ENCODE peak calls at places on chromosomes 12 and 14, in four cellular contexts. A is breast epithelium, V is psoas muscle, X is heart left ventricle. L is an unnamed sample.

GRCh38 chr12:85626031-85626781 is 210.0 kb downstream of the RASSF9 start:
- DNase-seq in A (no peak), V (no peak), X (no peak), L (no peak)

GRCh38 chr12:89748791-89749190 is 40.2 kb upstream of the ATP2B1 start:
- DNase-seq in A (no peak), V (no peak), X (no peak), L (no peak)

GRCh38 chr12:51345681-51346080 is 798 bp downstream of the CELA1 start:
- DNase-seq in A (no peak), V (no peak), X (no peak), L (no peak)

GRCh38 chr12:70638639-70639349 is 1.6 kb upstream of the PTPRB start:
- DNase-seq in A (no peak), V (no peak), X (no peak), L (no peak)

GRCh38 chr12:75087656-75088055 is 122.0 kb downstream of the KCNC2 start:
- DNase-seq in A (no peak), V (no peak), X (no peak), L (no peak)

GRCh38 chr12:4168041-4168440 is 105.5 kb upstream of the CCND2 start:
- DNase-seq in A (no peak), V (no peak), X (no peak), L (no peak)

GRCh38 chr12:125561-125960 is 59.0 kb downstream of the IQSEC3 start:
- DNase-seq in A (no peak), V (no peak), X (no peak), L (no peak)

GRCh38 chr12:89414322-89414721 is 62.0 kb upstream of the DUSP6 start:
- DNase-seq in A (no peak), V (no peak), X (no peak), L (no peak)

GRCh38 chr12:89299951-89300350 is 52.4 kb downstream of the DUSP6 start:
- DNase-seq in A (no peak), V (no peak), X (no peak), L (no peak)

GRCh38 chr12:39103552-39104165 is 198.3 kb upstream of the CPNE8 start:
- DNase-seq in A (no peak), V (no peak), X (peak; percentile 24), L (no peak)

GRCh38 chr12:76259660-76260389 is 88.4 kb downstream of the BBS10 start:
- DNase-seq in A (no peak), V (no peak), X (no peak), L (no peak)

GRCh38 chr12:38142974-38143373 is 173.6 kb upstream of the ALG10B start:
- DNase-seq in A (no peak), V (no peak), X (no peak), L (no peak)

GRCh38 chr14:49550284-49551184 is 35.6 kb downstream of the RPS29 start:
- DNase-seq in A (no peak), V (no peak), X (no peak), L (no peak)

GRCh38 chr12:3743803-3744202 is 9.1 kb downstream of the CRACR2A start:
- DNase-seq in A (no peak), V (no peak), X (no peak), L (no peak)

GRCh38 chr12:7113389-7113871 is 4.4 kb upstream of the C1RL start:
- DNase-seq in A (no peak), V (no peak), X (no peak), L (no peak)

GRCh38 chr12:25583545-25583944 is 30.5 kb upstream of the LMNTD1 start:
- DNase-seq in A (no peak), V (no peak), X (no peak), L (no peak)

GRCh38 chr12:1544991-1545700 is 49.2 kb downstream of the FBXL14 start:
- DNase-seq in A (peak; percentile 12), V (no peak), X (no peak), L (no peak)

GRCh38 chr14:90381011-90381790 is 15.6 kb upstream of the CALM1 start:
- DNase-seq in A (no peak), V (peak; percentile 82), X (no peak), L (no peak)

GRCh38 chr14:68612049-68612448 is 180.8 kb downstream of the ZFP36L1 start:
- DNase-seq in A (no peak), V (no peak), X (peak; percentile 64), L (no peak)

GRCh38 chr12:118377891-118378470 is 1.6 kb downstream of the SUDS3 start:
- DNase-seq in A (peak; percentile 62), V (peak; percentile 68), X (peak; percentile 67), L (peak; percentile 75)

GRCh38 chr12:67991158-67991557 is 1.9 kb downstream of the IFNG-AS1 start:
- DNase-seq in A (no peak), V (no peak), X (no peak), L (no peak)

GRCh38 chr12:54419088-54419887 is at the start of gene ITGA5:
- DNase-seq in A (peak; percentile 70), V (peak; percentile 93), X (peak; percentile 86), L (peak; percentile 72)

GRCh38 chr12:54984602-54985376 is at the start of gene TESPA1:
- DNase-seq in A (no peak), V (peak; percentile 67), X (peak; percentile 69), L (peak; percentile 52)

GRCh38 chr12:67069451-67070306 is 199.5 kb upstream of the CAND1 start:
- DNase-seq in A (no peak), V (peak; percentile 48), X (no peak), L (peak; percentile 32)

GRCh38 chr12:7210642-7211151 is 21.2 kb downstream of the PEX5 start:
- DNase-seq in A (no peak), V (no peak), X (no peak), L (no peak)

GRCh38 chr12:20376984-20377383 is 8.6 kb downstream of the PDE3A start:
- DNase-seq in A (no peak), V (no peak), X (no peak), L (no peak)

GRCh38 chr12:123761841-123762714 is at the start of gene DNAH10:
- DNase-seq in A (no peak), V (no peak), X (no peak), L (peak; percentile 34)

GRCh38 chr12:3727877-3728632 is 24.9 kb downstream of the CRACR2A start:
- DNase-seq in A (no peak), V (no peak), X (no peak), L (no peak)

GRCh38 chr12:20368653-20369163 is 371 bp downstream of the PDE3A start:
- DNase-seq in A (no peak), V (peak; percentile 51), X (peak; percentile 48), L (no peak)

GRCh38 chr12:6336859-6337744 is 4.8 kb downstream of the TNFRSF1A start:
- DNase-seq in A (no peak), V (no peak), X (no peak), L (peak; percentile 48)

GRCh38 chr14:69980457-69981414 is 101.5 kb downstream of the SMOC1 start:
- DNase-seq in A (no peak), V (no peak), X (no peak), L (no peak)

GRCh38 chr12:129911437-129912049 is 7.7 kb upstream of the TMEM132D start:
- DNase-seq in A (no peak), V (no peak), X (no peak), L (no peak)

GRCh38 chr12:107014050-107014449 is 27.1 kb upstream of the MTERF2 start:
- DNase-seq in A (no peak), V (no peak), X (no peak), L (no peak)

GRCh38 chr14:22847661-22848341 is 11.4 kb downstream of the MMP14 start:
- DNase-seq in A (no peak), V (no peak), X (no peak), L (no peak)

GRCh38 chr14:61545716-61546455 is 149.4 kb upstream of the HIF1A start:
- DNase-seq in A (no peak), V (no peak), X (no peak), L (no peak)
- H3K4me1 ChIP-seq in A (no peaks in the 10 kb centered on the region), V (peaks cover 30% of the 10 kb centered on the region), X (peaks cover 54% of the 10 kb centered on the region), L (peaks cover 5% of the 10 kb centered on the region)

DNA sequence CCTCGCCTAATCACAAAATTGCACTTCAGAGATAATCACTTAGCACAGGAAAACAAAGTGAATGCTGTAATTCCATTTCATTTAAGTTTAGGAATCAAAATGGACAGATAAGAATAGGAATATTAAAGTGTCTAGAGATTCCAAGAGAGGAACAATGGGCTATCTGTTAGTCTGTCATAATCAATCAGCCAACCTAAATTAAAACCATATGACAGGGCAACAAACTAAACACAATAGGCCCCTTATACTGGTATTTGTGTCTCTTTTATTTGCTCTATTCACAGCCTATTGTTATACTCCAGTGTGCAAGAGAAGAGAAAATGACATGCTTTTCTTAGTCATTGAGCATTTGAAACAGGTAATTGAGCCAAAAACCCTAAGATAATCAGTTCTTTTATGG is 259.4 kb downstream of the PRKD1 start:
- DNase-seq in A (no peak), V (no peak), X (no peak), L (no peak)
- H3K9me3 ChIP-seq in A (no peaks in the 10 kb centered on the region), V (no peaks in the 10 kb centered on the region), X (no peaks in the 10 kb centered on the region), L (no peaks in the 10 kb centered on the region)

GRCh38 chr14:51073751-51074150 is 21.2 kb downstream of the TRIM9 start:
- DNase-seq in A (no peak), V (no peak), X (no peak), L (no peak)

GRCh38 chr14:51074986-51075385 is 19.9 kb downstream of the TRIM9 start:
- DNase-seq in A (no peak), V (no peak), X (no peak), L (no peak)

GRCh38 chr14:51070732-51071131 is 24.2 kb downstream of the TRIM9 start:
- DNase-seq in A (no peak), V (no peak), X (no peak), L (no peak)

GRCh38 chr14:51071851-51072250 is 23.1 kb downstream of the TRIM9 start:
- DNase-seq in A (no peak), V (no peak), X (no peak), L (no peak)

DNA sequence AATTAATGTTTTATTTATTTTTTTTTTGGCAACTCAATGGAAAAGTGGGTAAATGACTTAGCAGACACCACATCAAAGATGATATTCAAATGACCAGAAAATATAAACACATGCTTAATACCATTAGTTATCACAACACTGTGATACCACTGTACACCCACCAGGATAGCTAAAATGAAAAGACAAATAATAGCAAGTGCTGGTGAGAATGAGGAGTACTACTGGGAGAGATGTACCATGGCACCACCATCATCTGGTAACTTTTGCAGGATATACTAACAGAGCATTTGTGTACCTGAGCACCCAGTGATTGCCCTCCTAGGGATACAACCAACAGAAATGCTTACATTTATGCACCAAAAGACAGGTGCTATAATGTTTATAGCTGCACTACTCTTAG is 21.9 kb downstream of the TRIM9 start:
- DNase-seq in A (no peak), V (no peak), X (no peak), L (no peak)
- H3K4me1 ChIP-seq in A (no peaks in the 10 kb centered on the region), V (no peaks in the 10 kb centered on the region), X (no peaks in the 10 kb centered on the region), L (no peaks in the 10 kb centered on the region)

DNA sequence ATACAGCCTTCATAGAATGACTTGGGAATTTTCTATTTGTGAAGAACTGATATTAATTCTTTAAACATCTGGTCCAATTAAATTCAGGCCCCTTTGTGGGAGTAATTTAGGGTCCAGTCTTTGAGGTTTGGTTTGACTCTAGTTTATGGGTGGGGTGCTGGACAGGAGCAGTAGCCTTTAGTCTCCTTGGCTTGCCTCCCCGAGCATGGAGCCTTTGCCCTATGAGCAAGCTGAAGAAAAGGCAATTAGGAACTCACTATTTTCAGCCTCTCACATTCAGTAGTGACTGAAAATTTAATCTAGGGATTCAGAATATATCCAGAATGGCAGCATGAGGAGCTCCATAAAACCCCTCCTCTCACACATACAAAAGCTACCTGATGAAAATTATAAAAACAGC is 161.1 kb downstream of the TRHDE start:
- DNase-seq in A (no peak), V (no peak), X (no peak), L (no peak)
- H3K9me3 ChIP-seq in A (no peaks in the 10 kb centered on the region), V (peaks cover 4% of the 10 kb centered on the region), X (no peaks in the 10 kb centered on the region), L (no peaks in the 10 kb centered on the region)

L was measured in lung.